ENCODE peak calls at places on chromosomes 6 and 20, in five cellular contexts. R is H9, T is H1, H is trophoblast cell, V is mesenchymal stem cell. P is an unnamed sample.

GRCh38 chr6:7112741-7113313 is 5.1 kb downstream of the RREB1 start:
- DNase-seq in R (no peak), H (peak; percentile 83), T (no peak), V (peak; percentile 33), P (no peak)

GRCh38 chr6:169160091-169160854 is 93.4 kb downstream of the THBS2 start:
- DNase-seq in H (no peak), V (no peak), R (no peak), T (no peak), P (no peak)

GRCh38 chr6:110415297-110415916 is at the start of gene DDO:
- DNase-seq in V (peak; percentile 14), R (no peak), T (no peak), H (peak; percentile 3), P (no peak)

GRCh38 chr6:57262901-57263694 is 41.0 kb upstream of the RAB23 start:
- DNase-seq in H (no peak), V (peak; percentile 85), T (no peak), R (no peak), P (no peak)

GRCh38 chr20:49288250-49288751 is 10.4 kb upstream of the ZNFX1 start:
- DNase-seq in V (peak; percentile 6), H (peak; percentile 28), R (no peak), T (no peak), P (no peak)

GRCh38 chr6:3409699-3410384 is 47.0 kb downstream of the SLC22A23 start:
- DNase-seq in R (no peak), H (peak; percentile 97), T (no peak), V (no peak), P (no peak)

GRCh38 chr6:28446818-28447511 is 3.7 kb upstream of the ZSCAN23 start:
- DNase-seq in T (no peak), R (peak; percentile 58), H (no peak), V (peak; percentile 10), P (peak; percentile 44)

GRCh38 chr6:5325173-5325572 is 63.9 kb downstream of the FARS2 start:
- DNase-seq in V (no peak), T (no peak), R (no peak), H (no peak), P (no peak)

GRCh38 chr20:50680106-50680960 is 11.0 kb downstream of the RIPOR3 start:
- DNase-seq in T (no peak), R (no peak), H (peak; percentile 88), V (peak; percentile 63), P (no peak)

GRCh38 chr6:116547358-116547757 is 1.9 kb upstream of the TRAPPC3L start:
- DNase-seq in T (no peak), V (no peak), R (no peak), H (no peak), P (no peak)

GRCh38 chr6:149458196-149458595 is 26.6 kb downstream of the ZC3H12D start:
- DNase-seq in T (no peak), H (no peak), R (no peak), V (no peak), P (no peak)

GRCh38 chr6:161128680-161129196 is 137.2 kb downstream of the MAP3K4 start:
- DNase-seq in H (peak; percentile 18), T (no peak), R (no peak), V (peak; percentile 56), P (no peak)

GRCh38 chr6:885051-885590 is 192.2 kb upstream of the EXOC2 start:
- DNase-seq in H (no peak), R (no peak), T (no peak), V (no peak), P (no peak)

GRCh38 chr6:100796049-100796823 is 84.9 kb downstream of the ASCC3 start:
- DNase-seq in T (no peak), V (no peak), H (peak; percentile 7), R (no peak), P (no peak)

GRCh38 chr6:127939442-127940066 is 38.7 kb upstream of the THEMIS start:
- DNase-seq in H (peak; percentile 74), V (peak; percentile 16), R (no peak), T (no peak), P (no peak)

GRCh38 chr6:15417811-15418210 is 171.9 kb downstream of the JARID2 start:
- DNase-seq in R (no peak), H (no peak), T (no peak), V (peak; percentile 79), P (no peak)

GRCh38 chr6:36618366-36619355 is 24.5 kb downstream of the SRSF3 start:
- DNase-seq in H (no peak), R (no peak), V (no peak), T (no peak), P (no peak)

GRCh38 chr6:137736048-137736846 is 130.8 kb upstream of the TNFAIP3 start:
- DNase-seq in T (no peak), V (no peak), H (peak; percentile 41), R (no peak), P (no peak)

GRCh38 chr6:67336014-67336413 is 1299.1 kb upstream of the ADGRB3 start:
- DNase-seq in V (no peak), R (no peak), T (no peak), H (no peak), P (no peak)

GRCh38 chr20:47256665-47257236 is 99.7 kb downstream of the ZMYND8 start:
- DNase-seq in R (no peak), V (peak; percentile 53), H (no peak), T (no peak), P (no peak)

GRCh38 chr20:54502179-54502578 is 26.8 kb downstream of the DOK5 start:
- DNase-seq in H (no peak), R (no peak), V (no peak), T (no peak), P (no peak)

GRCh38 chr6:9834233-9834632 is 580.6 kb downstream of the TFAP2A start:
- DNase-seq in T (no peak), H (no peak), V (no peak), R (no peak), P (no peak)

GRCh38 chr6:110530671-110531070 is 54.3 kb upstream of the SLC22A16 start:
- DNase-seq in V (peak; percentile 11), H (no peak), R (no peak), T (no peak), P (no peak)

GRCh38 chr6:5435449-5435848 is 174.1 kb downstream of the FARS2 start:
- DNase-seq in T (no peak), R (no peak), V (peak; percentile 54), H (peak; percentile 3), P (no peak)

GRCh38 chr20:56540415-56540814 is 7.4 kb downstream of the FAM209B start:
- DNase-seq in T (no peak), H (no peak), V (peak; percentile 6), R (no peak), P (no peak)

GRCh38 chr6:160337301-160337700 is 10.9 kb upstream of the SLC22A3 start:
- DNase-seq in V (no peak), T (no peak), H (peak; percentile 74), R (no peak), P (no peak)

GRCh38 chr20:50572922-50573777 is 63.0 kb downstream of the PTPN1 start:
- DNase-seq in T (no peak), R (no peak), H (no peak), V (no peak), P (no peak)

GRCh38 chr6:31641370-31641769 is 11.1 kb downstream of the BAG6 start:
- DNase-seq in H (no peak), V (no peak), T (no peak), R (no peak), P (no peak)

GRCh38 chr6:33683051-33683571 is 28.4 kb downstream of the UQCC2 start:
- DNase-seq in V (no peak), H (no peak), R (no peak), T (no peak), P (no peak)

GRCh38 chr6:73263570-73263909 is 544 bp upstream of the KHDC1 start:
- DNase-seq in H (no peak), T (no peak), R (no peak), V (no peak), P (no peak)

GRCh38 chr20:31835977-31836852 is 9.2 kb downstream of the FOXS1 start:
- DNase-seq in T (no peak), V (peak; percentile 94), R (no peak), H (peak; percentile 18), P (no peak)
- H3K14ac ChIP-seq in T (no peak overlapping the region), V (no peak overlapping the region), R (no peak overlapping the region), H (no peak overlapping the region), P (no peak overlapping the region)

GRCh38 chr6:13916230-13916944 is 8.4 kb upstream of the RNF182 start:
- DNase-seq in V (no peak), H (no peak), T (no peak), R (no peak), P (no peak)
- H2BK12ac ChIP-seq in V (no peak overlapping the region), H (no peak overlapping the region), T (no peak overlapping the region), R (no peak overlapping the region), P (no peak overlapping the region)

DNA sequence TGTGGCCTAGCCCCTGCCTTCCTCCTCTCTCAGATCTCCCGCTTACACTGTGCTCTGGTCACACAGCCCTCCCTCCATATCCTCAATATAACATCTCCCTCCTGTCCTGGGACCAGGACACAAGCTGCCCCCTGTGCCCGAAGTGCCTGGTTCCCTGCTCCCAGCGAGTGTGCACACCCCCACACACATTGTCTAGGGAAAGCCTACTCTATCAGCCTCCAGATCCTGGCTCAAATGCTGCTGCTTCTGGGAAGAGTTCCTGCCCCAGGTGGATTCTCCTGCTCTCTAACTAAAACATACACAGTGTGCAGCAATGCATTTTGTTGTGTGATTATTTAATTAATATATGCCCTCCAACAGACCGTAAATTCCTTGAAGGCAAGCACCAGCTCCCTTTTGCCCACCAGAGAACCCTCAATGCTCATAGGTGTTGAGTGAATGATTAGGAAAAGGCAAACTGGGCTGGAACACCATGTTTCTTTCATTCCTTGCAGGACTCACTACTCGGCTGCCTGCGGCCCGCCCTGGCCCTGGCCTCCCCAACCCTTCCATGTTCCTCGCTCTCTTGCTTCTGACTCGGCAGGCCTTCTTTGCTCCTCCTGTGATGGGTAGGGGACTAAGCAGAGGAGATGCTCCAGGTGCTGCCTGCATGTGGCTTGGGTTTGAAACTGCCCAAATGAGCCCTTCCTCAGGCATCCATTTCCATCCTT is 194.6 kb downstream of the ZDHHC14 start:
- DNase-seq in H (no peak), V (no peak), R (no peak), T (no peak), P (no peak)
- H2AFZ ChIP-seq in H (no peak overlapping the region), V (no peak overlapping the region), R (no peak overlapping the region), T (no peak overlapping the region), P (no peak overlapping the region)

DNA sequence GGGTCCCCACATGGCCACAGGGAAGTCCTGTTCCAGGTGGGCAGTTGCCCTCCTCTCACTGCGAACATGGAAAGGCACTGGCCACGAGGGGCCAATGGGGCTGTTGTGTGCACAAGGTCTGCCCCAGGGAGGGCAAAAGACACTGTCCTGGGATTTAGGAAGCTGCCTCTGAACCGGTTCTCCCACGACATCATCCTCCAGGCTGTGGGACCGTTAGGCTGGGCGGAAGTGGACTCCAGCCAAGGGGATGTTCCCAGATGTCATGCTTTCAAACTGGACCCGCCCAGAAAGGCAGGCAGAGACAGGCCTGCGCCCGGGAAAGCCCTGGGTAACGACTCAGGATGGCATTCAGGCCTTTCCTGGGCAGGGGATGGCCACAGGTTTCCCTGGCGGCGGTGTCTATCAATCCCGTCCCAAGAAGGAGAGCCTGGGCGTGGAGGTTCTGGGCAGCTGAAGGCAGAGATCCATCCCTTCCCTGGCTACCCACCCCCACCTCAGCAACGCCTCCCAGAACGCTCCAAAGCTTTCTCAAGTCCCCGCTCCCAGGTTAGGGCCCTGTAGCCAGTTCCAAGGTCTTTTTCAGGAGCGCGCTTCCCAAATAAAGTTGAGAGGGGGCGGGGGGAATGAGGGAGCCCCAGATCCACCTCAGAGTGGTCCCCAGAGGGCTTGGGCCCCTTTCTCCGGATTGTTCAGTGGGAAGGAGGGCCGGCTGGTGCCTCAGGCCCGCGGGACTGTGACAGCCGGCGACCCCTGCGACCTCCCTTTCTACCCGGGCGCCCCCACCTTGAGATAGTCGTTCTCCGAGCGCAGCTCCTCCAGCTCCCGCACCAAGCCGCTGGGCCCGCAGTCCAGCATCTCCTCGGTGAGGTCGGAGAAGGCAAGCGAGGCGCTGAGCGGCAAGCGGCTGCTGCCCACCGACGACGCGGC is 13.8 kb upstream of the TLDC2 start:
- DNase-seq in V (peak; percentile 93), R (peak; percentile 52), T (no peak), H (peak; percentile 93), P (no peak)
- H3K14ac ChIP-seq in V (peak overlapping the region; percentile 98), R (peak overlapping the region; percentile 15), T (no peak overlapping the region), H (peak overlapping the region; percentile 86), P (peak overlapping the region; percentile 86)